ENCODE peak calls at places on chromosomes 4 and X, in six cellular contexts. One of them, this sample, is unnamed.

GRCh38 chr4:44738615-44739014 is 12.3 kb upstream of the GNPDA2 start:
- DNase-seq in fibroblast of villous mesenchyme: peak
- DNase-seq in HFF-Myc: no peak
- DNase-seq in head of caudate nucleus: no peak
- DNase-seq in cerebellar cortex: no peak
- DNase-seq in AG09319: no peak
- DNase-seq in this sample: no peak

GRCh38 chr4:2689825-2690700 is 66.1 kb downstream of the TNIP2 start:
- DNase-seq in fibroblast of villous mesenchyme: peak
- DNase-seq in HFF-Myc: no peak
- DNase-seq in head of caudate nucleus: no peak
- DNase-seq in cerebellar cortex: no peak
- DNase-seq in AG09319: no peak
- DNase-seq in this sample: no peak

GRCh38 chr4:165384186-165384585 is 5.4 kb downstream of the CPE start:
- DNase-seq in fibroblast of villous mesenchyme: no peak
- DNase-seq in HFF-Myc: no peak
- DNase-seq in head of caudate nucleus: no peak
- DNase-seq in cerebellar cortex: peak
- DNase-seq in AG09319: no peak
- DNase-seq in this sample: no peak

GRCh38 chr4:113050361-113050760 is 908 bp downstream of the ANK2 start:
- DNase-seq in fibroblast of villous mesenchyme: no peak
- DNase-seq in HFF-Myc: no peak
- DNase-seq in head of caudate nucleus: no peak
- DNase-seq in cerebellar cortex: peak
- DNase-seq in AG09319: no peak
- DNase-seq in this sample: peak

GRCh38 chr4:103754844-103755243 is 35.1 kb upstream of the TACR3 start:
- DNase-seq in fibroblast of villous mesenchyme: no peak
- DNase-seq in HFF-Myc: no peak
- DNase-seq in head of caudate nucleus: no peak
- DNase-seq in cerebellar cortex: no peak
- DNase-seq in AG09319: no peak
- DNase-seq in this sample: no peak

GRCh38 chr4:165151734-165152133 is 39.1 kb upstream of the TMEM192 start:
- DNase-seq in fibroblast of villous mesenchyme: no peak
- DNase-seq in HFF-Myc: no peak
- DNase-seq in head of caudate nucleus: no peak
- DNase-seq in cerebellar cortex: no peak
- DNase-seq in AG09319: no peak
- DNase-seq in this sample: no peak

GRCh38 chr4:685681-686218 is 3.2 kb downstream of the SLC49A3 start:
- DNase-seq in fibroblast of villous mesenchyme: no peak
- DNase-seq in HFF-Myc: no peak
- DNase-seq in head of caudate nucleus: no peak
- DNase-seq in cerebellar cortex: no peak
- DNase-seq in AG09319: no peak
- DNase-seq in this sample: no peak

GRCh38 chrX:74248889-74249288 is 55.1 kb upstream of the ZCCHC13 start:
- DNase-seq in fibroblast of villous mesenchyme: peak
- DNase-seq in HFF-Myc: no peak
- DNase-seq in head of caudate nucleus: no peak
- DNase-seq in cerebellar cortex: no peak
- DNase-seq in AG09319: no peak
- DNase-seq in this sample: no peak

GRCh38 chr4:73690051-73690744 is 50.2 kb upstream of the CXCL8 start:
- DNase-seq in fibroblast of villous mesenchyme: no peak
- DNase-seq in HFF-Myc: no peak
- DNase-seq in head of caudate nucleus: no peak
- DNase-seq in cerebellar cortex: no peak
- DNase-seq in AG09319: no peak
- DNase-seq in this sample: no peak

GRCh38 chrX:46722742-46723568 is 36.0 kb downstream of the SLC9A7 start:
- DNase-seq in fibroblast of villous mesenchyme: no peak
- DNase-seq in HFF-Myc: no peak
- DNase-seq in head of caudate nucleus: no peak
- DNase-seq in cerebellar cortex: no peak
- DNase-seq in AG09319: no peak
- DNase-seq in this sample: no peak

GRCh38 chr4:187380181-187380581 is 615.4 kb upstream of the ZFP42 start:
- DNase-seq in fibroblast of villous mesenchyme: peak
- DNase-seq in HFF-Myc: no peak
- DNase-seq in head of caudate nucleus: no peak
- DNase-seq in cerebellar cortex: no peak
- DNase-seq in AG09319: no peak
- DNase-seq in this sample: no peak

This sample was measured in cerebellum.